ENCODE peak calls at places on chromosome 4, in six cellular contexts. One of them, this sample, is unnamed.

GRCh38 chr4:76302856-76303438 is 3.6 kb upstream of the STBD1 start:
- DNase-seq in amniotic stem cell: no peak
- DNase-seq in effector memory CD4-positive, alpha-beta T cell: no peak
- DNase-seq in T-helper 2 cell: no peak
- DNase-seq in stimulated activated CD4-positive, alpha-beta T cell treated with anti-CD3 and anti-CD28 coated beads, Interleukin-4, amount 100 ng/mL, for 24 hours: no peak
- DNase-seq in HS-5: no peak
- DNase-seq in this sample: no peak

GRCh38 chr4:105808459-105809041 is 86.7 kb upstream of the NPNT start:
- DNase-seq in effector memory CD4-positive, alpha-beta T cell: no peak
- DNase-seq in HS-5: peak; percentile 2
- DNase-seq in stimulated activated CD4-positive, alpha-beta T cell treated with anti-CD3 and anti-CD28 coated beads, Interleukin-4, amount 100 ng/mL, for 24 hours: no peak
- DNase-seq in T-helper 2 cell: no peak
- DNase-seq in amniotic stem cell: peak; percentile 53
- DNase-seq in this sample: no peak

GRCh38 chr4:26857278-26858034 is 3.2 kb upstream of the STIM2 start:
- DNase-seq in amniotic stem cell: peak; percentile 71
- DNase-seq in T-helper 2 cell: peak; percentile 85
- DNase-seq in effector memory CD4-positive, alpha-beta T cell: peak; percentile 91
- DNase-seq in stimulated activated CD4-positive, alpha-beta T cell treated with anti-CD3 and anti-CD28 coated beads, Interleukin-4, amount 100 ng/mL, for 24 hours: peak; percentile 92
- DNase-seq in HS-5: no peak
- DNase-seq in this sample: peak; percentile 91

GRCh38 chr4:124262211-124263179 is 450.0 kb downstream of the ANKRD50 start:
- DNase-seq in stimulated activated CD4-positive, alpha-beta T cell treated with anti-CD3 and anti-CD28 coated beads, Interleukin-4, amount 100 ng/mL, for 24 hours: peak; percentile 47
- DNase-seq in amniotic stem cell: peak; percentile 78
- DNase-seq in effector memory CD4-positive, alpha-beta T cell: no peak
- DNase-seq in T-helper 2 cell: no peak
- DNase-seq in HS-5: peak; percentile 37
- DNase-seq in this sample: peak; percentile 80

GRCh38 chr4:158020175-158020574 is 152.7 kb downstream of the GASK1B start:
- DNase-seq in T-helper 2 cell: no peak
- DNase-seq in HS-5: peak; percentile 79
- DNase-seq in effector memory CD4-positive, alpha-beta T cell: no peak
- DNase-seq in stimulated activated CD4-positive, alpha-beta T cell treated with anti-CD3 and anti-CD28 coated beads, Interleukin-4, amount 100 ng/mL, for 24 hours: no peak
- DNase-seq in amniotic stem cell: no peak
- DNase-seq in this sample: peak; percentile 53

GRCh38 chr4:158861766-158862165 is 92.9 kb downstream of the FNIP2 start:
- DNase-seq in HS-5: no peak
- DNase-seq in T-helper 2 cell: no peak
- DNase-seq in stimulated activated CD4-positive, alpha-beta T cell treated with anti-CD3 and anti-CD28 coated beads, Interleukin-4, amount 100 ng/mL, for 24 hours: no peak
- DNase-seq in effector memory CD4-positive, alpha-beta T cell: no peak
- DNase-seq in amniotic stem cell: no peak
- DNase-seq in this sample: no peak

GRCh38 chr4:187739771-187740170 is 255.8 kb upstream of the ZFP42 start:
- DNase-seq in amniotic stem cell: no peak
- DNase-seq in HS-5: no peak
- DNase-seq in stimulated activated CD4-positive, alpha-beta T cell treated with anti-CD3 and anti-CD28 coated beads, Interleukin-4, amount 100 ng/mL, for 24 hours: no peak
- DNase-seq in T-helper 2 cell: no peak
- DNase-seq in effector memory CD4-positive, alpha-beta T cell: no peak
- DNase-seq in this sample: no peak

GRCh38 chr4:7905461-7905915 is 34.2 kb downstream of the AFAP1 start:
- DNase-seq in effector memory CD4-positive, alpha-beta T cell: no peak
- DNase-seq in T-helper 2 cell: no peak
- DNase-seq in HS-5: no peak
- DNase-seq in stimulated activated CD4-positive, alpha-beta T cell treated with anti-CD3 and anti-CD28 coated beads, Interleukin-4, amount 100 ng/mL, for 24 hours: no peak
- DNase-seq in amniotic stem cell: no peak
- DNase-seq in this sample: peak; percentile 22

GRCh38 chr4:51843309-51844156 is 580 bp downstream of the DCUN1D4 start:
- DNase-seq in HS-5: no peak
- DNase-seq in effector memory CD4-positive, alpha-beta T cell: peak; percentile 39
- DNase-seq in stimulated activated CD4-positive, alpha-beta T cell treated with anti-CD3 and anti-CD28 coated beads, Interleukin-4, amount 100 ng/mL, for 24 hours: peak; percentile 56
- DNase-seq in amniotic stem cell: peak; percentile 48
- DNase-seq in T-helper 2 cell: peak; percentile 44
- DNase-seq in this sample: peak; percentile 85

GRCh38 chr4:664713-665231 is 9.3 kb downstream of the ATP5ME start:
- DNase-seq in T-helper 2 cell: no peak
- DNase-seq in amniotic stem cell: no peak
- DNase-seq in effector memory CD4-positive, alpha-beta T cell: no peak
- DNase-seq in stimulated activated CD4-positive, alpha-beta T cell treated with anti-CD3 and anti-CD28 coated beads, Interleukin-4, amount 100 ng/mL, for 24 hours: no peak
- DNase-seq in HS-5: no peak
- DNase-seq in this sample: no peak

GRCh38 chr4:73589261-73589847 is 30.9 kb downstream of the RASSF6 start:
- DNase-seq in stimulated activated CD4-positive, alpha-beta T cell treated with anti-CD3 and anti-CD28 coated beads, Interleukin-4, amount 100 ng/mL, for 24 hours: no peak
- DNase-seq in HS-5: peak; percentile 49
- DNase-seq in T-helper 2 cell: no peak
- DNase-seq in amniotic stem cell: no peak
- DNase-seq in effector memory CD4-positive, alpha-beta T cell: no peak
- DNase-seq in this sample: no peak

GRCh38 chr4:152956650-152957436 is 20.7 kb downstream of the FHDC1 start:
- DNase-seq in effector memory CD4-positive, alpha-beta T cell: no peak
- DNase-seq in amniotic stem cell: no peak
- DNase-seq in HS-5: no peak
- DNase-seq in stimulated activated CD4-positive, alpha-beta T cell treated with anti-CD3 and anti-CD28 coated beads, Interleukin-4, amount 100 ng/mL, for 24 hours: no peak
- DNase-seq in T-helper 2 cell: no peak
- DNase-seq in this sample: peak; percentile 74

This sample was measured in NCI-H69.